ENCODE peak calls at places on chromosomes 2 and 18, in eight cellular contexts. E, U, Z, X, F, C, H and O are unnamed samples.
A peak's percentile ranks its signal among the peaks of the same experiment; 100 is the strongest.

GRCh38 chr2:54664238-54664786 is 59.1 kb upstream of the EML6 start:
- DNase-seq in E (no peak), U (no peak), Z (no peak), X (no peak), F (no peak), C (no peak), H (no peak), O (no peak)

GRCh38 chr18:75133721-75134645 is 75.0 kb downstream of the PTGR3 start:
- DNase-seq in E (no peak), U (no peak), Z (no peak), X (no peak), F (no peak), C (no peak), H (peak; percentile 40), O (no peak)

GRCh38 chr2:68266655-68267054 is 14.3 kb upstream of the PPP3R1 start:
- DNase-seq in E (no peak), U (no peak), Z (no peak), X (no peak), F (no peak), C (no peak), H (no peak), O (no peak)

GRCh38 chr2:109130726-109130995 is 1.7 kb downstream of the SH3RF3 start:
- DNase-seq in E (no peak), U (no peak), Z (no peak), X (no peak), F (no peak), C (no peak), H (no peak), O (no peak)

GRCh38 chr2:169080250-169081035 is 11.1 kb downstream of the DHRS9 start:
- DNase-seq in E (no peak), U (no peak), Z (peak; percentile 33), X (no peak), F (no peak), C (peak; percentile 24), H (no peak), O (no peak)

GRCh38 chr18:48314694-48315093 is 94.5 kb downstream of the ZBTB7C start:
- DNase-seq in E (peak; percentile 48), U (no peak), Z (no peak), X (no peak), F (no peak), C (no peak), H (no peak), O (no peak)

GRCh38 chr2:215590353-215590752 is 154.5 kb upstream of the FN1 start:
- DNase-seq in E (no peak), U (no peak), Z (no peak), X (no peak), F (no peak), C (no peak), H (no peak), O (no peak)

GRCh38 chr2:12452211-12452610 is 264.5 kb upstream of the TRIB2 start:
- DNase-seq in E (no peak), U (no peak), Z (peak; percentile 65), X (no peak), F (no peak), C (no peak), H (no peak), O (no peak)

GRCh38 chr2:113164234-113164929 is 9.4 kb upstream of the PSD4 start:
- DNase-seq in E (no peak), U (no peak), Z (no peak), X (no peak), F (no peak), C (no peak), H (no peak), O (no peak)

GRCh38 chr2:146651361-146651760 is 1193.5 kb upstream of the ACVR2A start:
- DNase-seq in E (no peak), U (no peak), Z (no peak), X (no peak), F (no peak), C (no peak), H (no peak), O (no peak)

GRCh38 chr2:196597531-196597930 is 42.0 kb upstream of the CCDC150 start:
- DNase-seq in E (no peak), U (no peak), Z (no peak), X (no peak), F (no peak), C (no peak), H (no peak), O (no peak)

GRCh38 chr2:45643543-45644542 is 7.6 kb upstream of the PRKCE start:
- DNase-seq in E (peak; percentile 86), U (no peak), Z (peak; percentile 43), X (peak; percentile 64), F (no peak), C (peak; percentile 70), H (peak; percentile 88), O (peak; percentile 83)

GRCh38 chr2:236764716-236765115 is 195.1 kb downstream of the ACKR3 start:
- DNase-seq in E (no peak), U (no peak), Z (no peak), X (no peak), F (no peak), C (no peak), H (no peak), O (no peak)

GRCh38 chr2:127663566-127664064 is 11.7 kb downstream of the LIMS2 start:
- DNase-seq in E (no peak), U (no peak), Z (no peak), X (no peak), F (no peak), C (no peak), H (no peak), O (no peak)

GRCh38 chr2:197615033-197615652 is 60.2 kb downstream of the RFTN2 start:
- DNase-seq in E (no peak), U (no peak), Z (no peak), X (no peak), F (no peak), C (peak; percentile 32), H (no peak), O (no peak)

GRCh38 chr18:13585379-13586153 is 140.8 kb downstream of the FAM210A start:
- DNase-seq in E (no peak), U (no peak), Z (no peak), X (no peak), F (no peak), C (peak; percentile 43), H (no peak), O (no peak)

GRCh38 chr18:34492652-34493051 is 217.4 kb upstream of the DTNA start:
- DNase-seq in E (no peak), U (no peak), Z (peak; percentile 22), X (no peak), F (no peak), C (no peak), H (no peak), O (no peak)

GRCh38 chr2:227817940-227818568 is 4.4 kb downstream of the CCL20 start:
- DNase-seq in E (no peak), U (peak; percentile 99), Z (peak; percentile 100), X (peak; percentile 95), F (peak; percentile 100), C (no peak), H (peak; percentile 55), O (no peak)

GRCh38 chr2:227817336-227817735 is 3.7 kb downstream of the CCL20 start:
- DNase-seq in E (no peak), U (no peak), Z (no peak), X (no peak), F (no peak), C (no peak), H (no peak), O (no peak)

GRCh38 chr2:227818569-227819397 is 5.1 kb downstream of the CCL20 start:
- DNase-seq in E (no peak), U (no peak), Z (no peak), X (peak; percentile 69), F (no peak), C (no peak), H (no peak), O (no peak)

GRCh38 chr2:227821043-227821942 is 7.7 kb downstream of the CCL20 start:
- DNase-seq in E (no peak), U (no peak), Z (no peak), X (no peak), F (no peak), C (no peak), H (no peak), O (no peak)

GRCh38 chr2:227819398-227819697 is 5.7 kb downstream of the CCL20 start:
- DNase-seq in E (no peak), U (no peak), Z (no peak), X (no peak), F (peak; percentile 88), C (no peak), H (no peak), O (no peak)
- TF ChIP-seq CTCF in E (no peak), U (no peak), Z (no peak), X (no peak), F (no peak), C (no peak), H (no peak), O (no peak)

DNA sequence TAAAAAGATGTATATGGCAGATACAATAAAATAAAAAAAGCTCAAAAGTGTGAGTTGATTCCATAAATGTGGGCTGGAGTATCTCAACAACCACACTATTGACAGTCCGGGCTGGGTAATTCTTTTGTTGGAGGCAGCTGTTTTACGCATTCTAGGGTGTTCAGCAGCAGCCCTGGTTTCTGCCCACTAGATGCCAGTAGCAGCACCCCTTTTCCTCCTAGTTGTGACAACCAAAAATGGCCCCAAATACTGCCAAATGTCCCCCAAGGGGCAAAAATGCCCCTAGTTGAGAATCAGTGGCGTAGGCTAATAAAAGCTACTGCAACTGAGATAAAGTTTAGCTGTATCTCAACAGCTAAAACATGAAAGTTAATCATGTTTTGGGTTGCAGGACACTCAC is 44.7 kb downstream of the CHMP3 start:
- DNase-seq in E (no peak), U (no peak), Z (no peak), X (no peak), F (no peak), C (peak; percentile 4), H (peak; percentile 66), O (no peak)
- TF ChIP-seq CTCF in E (no peak), U (peak; percentile 75), Z (peak; percentile 38), X (peak; percentile 25), F (peak; percentile 61), C (peak; percentile 51), H (peak; percentile 74), O (no peak)

DNA sequence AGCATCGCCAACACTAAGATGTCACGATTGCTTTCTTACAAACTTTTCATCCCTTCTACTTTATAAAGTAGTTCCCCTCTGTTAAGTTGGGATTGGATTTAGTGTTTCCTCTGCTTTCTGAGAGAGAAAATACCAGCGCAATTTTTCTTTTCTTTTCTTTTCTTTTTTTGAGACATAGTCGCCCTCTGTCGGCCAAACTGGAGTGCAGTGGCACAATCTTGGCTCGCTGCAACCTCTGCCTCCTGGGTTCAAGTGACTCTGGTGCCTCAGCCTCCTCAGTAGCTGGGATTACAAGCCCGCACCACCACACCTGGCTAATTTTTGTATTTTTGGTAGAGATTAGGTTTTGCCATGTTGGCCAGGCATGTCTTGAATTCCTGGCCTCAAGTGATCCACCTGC is 9.0 kb downstream of the RELCH start:
- DNase-seq in E (no peak), U (no peak), Z (no peak), X (no peak), F (no peak), C (no peak), H (no peak), O (no peak)
- TF ChIP-seq CTCF in E (peak; percentile 18), U (peak; percentile 61), Z (no peak), X (no peak), F (no peak), C (no peak), H (no peak), O (no peak)

DNA sequence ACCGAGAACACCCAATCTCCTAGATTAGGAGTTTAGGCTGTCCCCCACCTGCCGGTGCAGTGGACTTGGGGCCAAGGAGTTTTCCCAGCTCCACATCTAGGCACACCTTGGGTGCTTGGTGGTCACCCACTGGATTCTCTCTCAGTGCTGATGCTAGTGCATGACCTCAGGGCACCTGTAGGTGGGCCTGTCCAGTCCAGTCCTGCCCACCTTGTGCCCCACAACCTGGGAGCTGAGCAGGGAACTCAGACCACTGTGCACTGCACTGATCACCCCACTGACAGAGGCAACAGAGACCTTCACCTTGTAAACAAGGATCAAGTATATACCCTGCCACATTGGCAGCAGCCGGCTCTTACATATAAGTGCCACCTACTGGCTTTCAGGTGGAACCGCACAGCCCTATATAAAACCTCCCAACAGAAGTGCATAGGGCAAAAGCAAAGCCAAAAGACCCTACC is 12.7 kb upstream of the CDH19 start:
- DNase-seq in E (no peak), U (no peak), Z (no peak), X (no peak), F (no peak), C (no peak), H (no peak), O (no peak)
- TF ChIP-seq CTCF in E (peak; percentile 64), U (peak; percentile 44), Z (peak; percentile 55), X (no peak), F (peak; percentile 63), C (peak; percentile 42), H (no peak), O (no peak)